ENCODE peak calls at places on chromosomes 12 and 14, in five cellular contexts. One of them, this sample, is unnamed.
A peak's percentile ranks its signal among the peaks of the same experiment; 100 is the strongest.

GRCh38 chr12:75834591-75834990 is 197.0 kb downstream of the PHLDA1 start:
- DNase-seq in CD4-positive, alpha-beta T cell: no peak
- DNase-seq in ovary: no peak
- DNase-seq in gastrocnemius medialis: no peak
- DNase-seq in aorta: no peak
- DNase-seq in this sample: no peak

GRCh38 chr12:66965613-66966012 is 286.7 kb upstream of the GRIP1 start:
- DNase-seq in CD4-positive, alpha-beta T cell: no peak
- DNase-seq in ovary: no peak
- DNase-seq in gastrocnemius medialis: no peak
- DNase-seq in aorta: no peak
- DNase-seq in this sample: no peak

GRCh38 chr12:114343585-114343984 is 62.4 kb downstream of the TBX5 start:
- DNase-seq in CD4-positive, alpha-beta T cell: no peak
- DNase-seq in ovary: no peak
- DNase-seq in gastrocnemius medialis: no peak
- DNase-seq in aorta: no peak
- DNase-seq in this sample: no peak

GRCh38 chr14:93543766-93544165 is 113.0 kb downstream of the UNC79 start:
- DNase-seq in CD4-positive, alpha-beta T cell: no peak
- DNase-seq in ovary: no peak
- DNase-seq in gastrocnemius medialis: no peak
- DNase-seq in aorta: no peak
- DNase-seq in this sample: no peak

GRCh38 chr14:100237735-100238418 is 1.1 kb upstream of the YY1 start:
- DNase-seq in CD4-positive, alpha-beta T cell: peak; percentile 46
- DNase-seq in ovary: no peak
- DNase-seq in gastrocnemius medialis: peak; percentile 51
- DNase-seq in aorta: peak; percentile 71
- DNase-seq in this sample: peak; percentile 48

GRCh38 chr14:24395609-24396580 is 2.9 kb upstream of the NYNRIN start:
- DNase-seq in CD4-positive, alpha-beta T cell: no peak
- DNase-seq in ovary: peak; percentile 11
- DNase-seq in gastrocnemius medialis: no peak
- DNase-seq in aorta: peak; percentile 44
- DNase-seq in this sample: no peak

GRCh38 chr12:6916426-6917200 is 2.2 kb downstream of the ENO2 start:
- DNase-seq in CD4-positive, alpha-beta T cell: no peak
- DNase-seq in ovary: no peak
- DNase-seq in gastrocnemius medialis: no peak
- DNase-seq in aorta: peak; percentile 30
- DNase-seq in this sample: no peak

GRCh38 chr12:57049047-57049446 is 882 bp downstream of the MYO1A start:
- DNase-seq in CD4-positive, alpha-beta T cell: no peak
- DNase-seq in ovary: no peak
- DNase-seq in gastrocnemius medialis: no peak
- DNase-seq in aorta: no peak
- DNase-seq in this sample: peak; percentile 76

GRCh38 chr12:54977155-54977554 is 7.4 kb downstream of the TESPA1 start:
- DNase-seq in CD4-positive, alpha-beta T cell: no peak
- DNase-seq in ovary: no peak
- DNase-seq in gastrocnemius medialis: no peak
- DNase-seq in aorta: no peak
- DNase-seq in this sample: no peak

GRCh38 chr12:13425766-13426165 is 229.2 kb downstream of the EMP1 start:
- DNase-seq in CD4-positive, alpha-beta T cell: no peak
- DNase-seq in ovary: no peak
- DNase-seq in gastrocnemius medialis: no peak
- DNase-seq in aorta: no peak
- DNase-seq in this sample: no peak

GRCh38 chr14:20662968-20663731 is 21.2 kb upstream of the RNASE4 start:
- DNase-seq in CD4-positive, alpha-beta T cell: peak; percentile 75
- DNase-seq in ovary: peak; percentile 74
- DNase-seq in gastrocnemius medialis: peak; percentile 19
- DNase-seq in aorta: peak; percentile 74
- DNase-seq in this sample: peak; percentile 73

GRCh38 chr14:88998027-88998426 is 173.6 kb downstream of the TTC8 start:
- DNase-seq in CD4-positive, alpha-beta T cell: no peak
- DNase-seq in ovary: no peak
- DNase-seq in gastrocnemius medialis: no peak
- DNase-seq in aorta: no peak
- DNase-seq in this sample: no peak

GRCh38 chr12:52971701-52972329 is 22.9 kb downstream of the KRT18 start:
- DNase-seq in CD4-positive, alpha-beta T cell: no peak
- DNase-seq in ovary: no peak
- DNase-seq in gastrocnemius medialis: no peak
- DNase-seq in aorta: no peak
- DNase-seq in this sample: peak; percentile 71

GRCh38 chr12:109393437-109394345 is 46.0 kb downstream of the MYO1H start:
- DNase-seq in CD4-positive, alpha-beta T cell: peak; percentile 28
- DNase-seq in ovary: peak; percentile 18
- DNase-seq in gastrocnemius medialis: peak; percentile 22
- DNase-seq in aorta: no peak
- DNase-seq in this sample: peak; percentile 68

GRCh38 chr14:60195179-60195810 is 30.1 kb upstream of the DHRS7 start:
- DNase-seq in CD4-positive, alpha-beta T cell: no peak
- DNase-seq in ovary: no peak
- DNase-seq in gastrocnemius medialis: no peak
- DNase-seq in aorta: no peak
- DNase-seq in this sample: no peak

GRCh38 chr12:50055831-50056628 is 1.4 kb upstream of the ASIC1 start:
- DNase-seq in CD4-positive, alpha-beta T cell: peak; percentile 43
- DNase-seq in ovary: peak; percentile 54
- DNase-seq in gastrocnemius medialis: no peak
- DNase-seq in aorta: peak; percentile 29
- DNase-seq in this sample: peak; percentile 71

GRCh38 chr12:64318605-64319004 is 72.0 kb downstream of the C12orf56 start:
- DNase-seq in CD4-positive, alpha-beta T cell: no peak
- DNase-seq in ovary: no peak
- DNase-seq in gastrocnemius medialis: no peak
- DNase-seq in aorta: no peak
- DNase-seq in this sample: no peak

GRCh38 chr12:25155031-25155576 is 39.9 kb downstream of the DNAI7 start:
- DNase-seq in CD4-positive, alpha-beta T cell: no peak
- DNase-seq in ovary: no peak
- DNase-seq in gastrocnemius medialis: no peak
- DNase-seq in aorta: no peak
- DNase-seq in this sample: no peak

GRCh38 chr12:128729628-128730121 is 94.1 kb downstream of the SLC15A4 start:
- DNase-seq in CD4-positive, alpha-beta T cell: no peak
- DNase-seq in ovary: no peak
- DNase-seq in gastrocnemius medialis: no peak
- DNase-seq in aorta: no peak
- DNase-seq in this sample: no peak

GRCh38 chr12:6450869-6451347 is 934 bp upstream of the TAPBPL start:
- DNase-seq in CD4-positive, alpha-beta T cell: no peak
- DNase-seq in ovary: no peak
- DNase-seq in gastrocnemius medialis: no peak
- DNase-seq in aorta: no peak
- DNase-seq in this sample: no peak

GRCh38 chr14:32432813-32433538 is 103.9 kb downstream of the AKAP6 start:
- DNase-seq in CD4-positive, alpha-beta T cell: no peak
- DNase-seq in ovary: peak; percentile 22
- DNase-seq in gastrocnemius medialis: no peak
- DNase-seq in aorta: peak; percentile 48
- DNase-seq in this sample: no peak

GRCh38 chr12:6404390-6404789 is 20.4 kb downstream of the LTBR start:
- DNase-seq in CD4-positive, alpha-beta T cell: no peak
- DNase-seq in ovary: no peak
- DNase-seq in gastrocnemius medialis: no peak
- DNase-seq in aorta: no peak
- DNase-seq in this sample: no peak

GRCh38 chr12:24198070-24198469 is 248.6 kb upstream of the SOX5 start:
- DNase-seq in CD4-positive, alpha-beta T cell: no peak
- DNase-seq in ovary: no peak
- DNase-seq in gastrocnemius medialis: no peak
- DNase-seq in aorta: no peak
- DNase-seq in this sample: no peak

GRCh38 chr12:113083863-113084430 is 27.4 kb downstream of the DTX1 start:
- DNase-seq in CD4-positive, alpha-beta T cell: no peak
- DNase-seq in ovary: no peak
- DNase-seq in gastrocnemius medialis: peak; percentile 68
- DNase-seq in aorta: no peak
- DNase-seq in this sample: no peak

GRCh38 chr14:99257122-99257672 is 14.8 kb downstream of the BCL11B start:
- DNase-seq in CD4-positive, alpha-beta T cell: no peak
- DNase-seq in ovary: no peak
- DNase-seq in gastrocnemius medialis: no peak
- DNase-seq in aorta: no peak
- DNase-seq in this sample: no peak

GRCh38 chr12:74321381-74321780 is 216.3 kb upstream of the ATXN7L3B start:
- DNase-seq in CD4-positive, alpha-beta T cell: no peak
- DNase-seq in ovary: no peak
- DNase-seq in gastrocnemius medialis: no peak
- DNase-seq in aorta: no peak
- DNase-seq in this sample: no peak

GRCh38 chr14:53062856-53063255 is 90.3 kb downstream of the DDHD1 start:
- DNase-seq in CD4-positive, alpha-beta T cell: no peak
- DNase-seq in ovary: no peak
- DNase-seq in gastrocnemius medialis: no peak
- DNase-seq in aorta: no peak
- DNase-seq in this sample: no peak

GRCh38 chr14:98290596-98290995 is 981.4 kb downstream of the BCL11B start:
- DNase-seq in CD4-positive, alpha-beta T cell: no peak
- DNase-seq in ovary: no peak
- DNase-seq in gastrocnemius medialis: no peak
- DNase-seq in aorta: no peak
- DNase-seq in this sample: no peak

GRCh38 chr12:47442310-47442709 is 263.5 kb downstream of the RPAP3 start:
- DNase-seq in CD4-positive, alpha-beta T cell: no peak
- DNase-seq in ovary: no peak
- DNase-seq in gastrocnemius medialis: no peak
- DNase-seq in aorta: no peak
- DNase-seq in this sample: no peak

GRCh38 chr14:44966601-44967336 is 4.8 kb downstream of the TOGARAM1 start:
- DNase-seq in CD4-positive, alpha-beta T cell: no peak
- DNase-seq in ovary: no peak
- DNase-seq in gastrocnemius medialis: no peak
- DNase-seq in aorta: no peak
- DNase-seq in this sample: no peak
- H3K27ac ChIP-seq in CD4-positive, alpha-beta T cell: no peak overlapping the region
- H3K27ac ChIP-seq in ovary: no peak overlapping the region
- H3K27ac ChIP-seq in gastrocnemius medialis: no peak overlapping the region
- H3K27ac ChIP-seq in aorta: no peak overlapping the region
- H3K27ac ChIP-seq in this sample: no peak overlapping the region

GRCh38 chr14:104680806-104681688 is 8.4 kb upstream of the INF2 start:
- DNase-seq in CD4-positive, alpha-beta T cell: no peak
- DNase-seq in ovary: peak; percentile 31
- DNase-seq in gastrocnemius medialis: peak; percentile 65
- DNase-seq in aorta: peak; percentile 90
- DNase-seq in this sample: peak; percentile 91

GRCh38 chr14:104680056-104680805 is 9.2 kb upstream of the INF2 start:
- DNase-seq in CD4-positive, alpha-beta T cell: no peak
- DNase-seq in ovary: peak; percentile 35
- DNase-seq in gastrocnemius medialis: no peak
- DNase-seq in aorta: peak; percentile 85
- DNase-seq in this sample: peak; percentile 84

GRCh38 chr14:104681689-104682074 is 7.7 kb upstream of the INF2 start:
- DNase-seq in CD4-positive, alpha-beta T cell: no peak
- DNase-seq in ovary: peak; percentile 84
- DNase-seq in gastrocnemius medialis: peak; percentile 69
- DNase-seq in aorta: peak; percentile 94
- DNase-seq in this sample: peak; percentile 90

GRCh38 chr14:104683653-104684448 is 5.6 kb upstream of the INF2 start:
- DNase-seq in CD4-positive, alpha-beta T cell: no peak
- DNase-seq in ovary: no peak
- DNase-seq in gastrocnemius medialis: no peak
- DNase-seq in aorta: no peak
- DNase-seq in this sample: no peak

GRCh38 chr14:104682107-104682593 is 7.3 kb upstream of the INF2 start:
- DNase-seq in CD4-positive, alpha-beta T cell: no peak
- DNase-seq in ovary: peak; percentile 28
- DNase-seq in gastrocnemius medialis: no peak
- DNase-seq in aorta: no peak
- DNase-seq in this sample: no peak
- H3K27ac ChIP-seq in CD4-positive, alpha-beta T cell: no peak overlapping the region
- H3K27ac ChIP-seq in ovary: no peak overlapping the region
- H3K27ac ChIP-seq in gastrocnemius medialis: peak overlapping the region; percentile 77
- H3K27ac ChIP-seq in aorta: peak overlapping the region; percentile 73
- H3K27ac ChIP-seq in this sample: peak overlapping the region; percentile 95

DNA sequence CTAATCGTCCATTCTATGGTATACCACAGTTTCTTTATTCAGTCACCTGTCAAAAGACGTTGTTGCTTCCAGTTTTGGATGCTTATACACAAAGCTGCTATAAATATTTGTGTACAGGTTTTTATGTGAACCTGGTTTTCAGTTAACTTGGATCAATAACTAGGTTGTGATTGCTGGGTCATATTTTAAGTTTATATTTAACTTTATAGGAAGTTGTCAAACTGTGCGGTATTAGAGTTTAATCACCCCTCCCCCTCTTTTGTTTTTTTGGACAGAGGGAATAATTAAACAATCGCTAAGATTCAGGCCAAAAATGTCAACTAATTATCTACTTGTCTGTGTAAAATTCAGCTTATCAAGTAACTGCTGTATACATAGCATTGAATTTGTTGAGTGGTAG is 34.3 kb downstream of the SCN8A start:
- DNase-seq in CD4-positive, alpha-beta T cell: no peak
- DNase-seq in ovary: no peak
- DNase-seq in gastrocnemius medialis: no peak
- DNase-seq in aorta: no peak
- DNase-seq in this sample: no peak
- H3K27ac ChIP-seq in CD4-positive, alpha-beta T cell: no peak overlapping the region
- H3K27ac ChIP-seq in ovary: no peak overlapping the region
- H3K27ac ChIP-seq in gastrocnemius medialis: no peak overlapping the region
- H3K27ac ChIP-seq in aorta: no peak overlapping the region
- H3K27ac ChIP-seq in this sample: no peak overlapping the region

GRCh38 chr14:57329833-57330232 is 60.6 kb upstream of the NAA30 start:
- DNase-seq in CD4-positive, alpha-beta T cell: no peak
- DNase-seq in ovary: no peak
- DNase-seq in gastrocnemius medialis: no peak
- DNase-seq in aorta: no peak
- DNase-seq in this sample: no peak
- H3K27ac ChIP-seq in CD4-positive, alpha-beta T cell: no peak overlapping the region
- H3K27ac ChIP-seq in ovary: no peak overlapping the region
- H3K27ac ChIP-seq in gastrocnemius medialis: no peak overlapping the region
- H3K27ac ChIP-seq in aorta: no peak overlapping the region
- H3K27ac ChIP-seq in this sample: no peak overlapping the region